ENCODE peak calls at places on chromosomes 1 and 21, in eight cellular contexts. B is ovary, Y is K562, I is fibroblast of lung, N is HCT116, F is PC-3, G is prostate gland, O is heart left ventricle. E is an unnamed sample.

GRCh38 chr1:243718893-243719292 is 131.2 kb downstream of the AKT3 start:
- DNase-seq in O (no peak), N (no peak), B (no peak), I (peak), G (no peak), Y (no peak), F (peak), E (peak)

GRCh38 chr1:53077599-53077965 is 15.6 kb downstream of the PODN start:
- DNase-seq in N (no peak), O (no peak), Y (no peak), G (no peak), F (no peak), I (no peak), B (no peak), E (no peak)

GRCh38 chr1:66147226-66147625 is 354.5 kb downstream of the PDE4B start:
- DNase-seq in B (no peak), N (no peak), O (no peak), Y (no peak), I (no peak), F (no peak), G (no peak), E (no peak)

GRCh38 chr1:20578721-20579380 is 10.0 kb upstream of the CDA start:
- DNase-seq in N (no peak), B (no peak), I (peak), Y (no peak), F (peak), O (no peak), G (no peak), E (no peak)

GRCh38 chr1:160453443-160453842 is 53.1 kb downstream of the VANGL2 start:
- DNase-seq in B (no peak), O (no peak), N (no peak), F (no peak), I (no peak), Y (no peak), G (no peak), E (no peak)

GRCh38 chr1:243354511-243355153 is 98.8 kb downstream of the SDCCAG8 start:
- DNase-seq in O (no peak), G (no peak), N (no peak), Y (no peak), F (no peak), B (no peak), I (peak), E (no peak)

GRCh38 chr1:164017239-164017638 is 541.7 kb upstream of the PBX1 start:
- DNase-seq in O (no peak), B (no peak), F (no peak), N (no peak), I (no peak), G (no peak), Y (no peak), E (no peak)

GRCh38 chr1:246117066-246117791 is 389.9 kb downstream of the SMYD3 start:
- DNase-seq in N (no peak), G (no peak), B (no peak), I (peak), O (peak), Y (peak), F (peak), E (peak)

GRCh38 chr1:22206551-22207125 is 63.7 kb upstream of the WNT4 start:
- DNase-seq in F (no peak), B (no peak), N (no peak), I (no peak), O (no peak), G (no peak), Y (no peak), E (no peak)

GRCh38 chr1:43936470-43937151 is 3.0 kb downstream of the ARTN start:
- DNase-seq in F (peak), B (no peak), I (peak), N (no peak), Y (no peak), O (no peak), G (no peak), E (no peak)

GRCh38 chr1:30657131-30658013 is 66.0 kb downstream of the MATN1 start:
- DNase-seq in O (no peak), F (peak), I (no peak), G (no peak), Y (no peak), B (no peak), N (peak), E (no peak)

GRCh38 chr1:66711420-66711819 is 40.8 kb upstream of the DYNLT5 start:
- DNase-seq in N (no peak), G (no peak), B (no peak), Y (no peak), I (peak), O (no peak), F (peak), E (no peak)

GRCh38 chr1:44103270-44104131 is 15.1 kb upstream of the KLF17 start:
- DNase-seq in N (peak), O (no peak), G (no peak), B (no peak), I (peak), F (no peak), Y (no peak), E (no peak)

GRCh38 chr1:92910081-92910480 is 51.2 kb downstream of the DIPK1A start:
- DNase-seq in B (no peak), I (peak), O (no peak), G (no peak), N (no peak), F (peak), Y (no peak), E (peak)

GRCh38 chr1:197666769-197667285 is 108.5 kb downstream of the DENND1B start:
- DNase-seq in I (no peak), O (no peak), N (no peak), B (no peak), F (no peak), Y (no peak), G (no peak), E (no peak)

GRCh38 chr1:202981939-202982338 is 14.9 kb upstream of the CYB5R1 start:
- DNase-seq in G (no peak), N (no peak), F (no peak), B (no peak), O (no peak), I (no peak), Y (no peak), E (no peak)

GRCh38 chr1:235051521-235051920 is 77.1 kb downstream of the TOMM20 start:
- DNase-seq in Y (no peak), B (no peak), O (no peak), N (no peak), I (no peak), F (no peak), G (no peak), E (no peak)

GRCh38 chr1:198102454-198102791 is 54.4 kb upstream of the NEK7 start:
- DNase-seq in F (no peak), B (no peak), G (no peak), Y (no peak), O (no peak), N (no peak), I (peak), E (no peak)

GRCh38 chr1:205438213-205439158 is 16.6 kb upstream of the LEMD1 start:
- DNase-seq in F (peak), B (peak), G (peak), Y (peak), O (peak), N (peak), I (peak), E (peak)

DNA sequence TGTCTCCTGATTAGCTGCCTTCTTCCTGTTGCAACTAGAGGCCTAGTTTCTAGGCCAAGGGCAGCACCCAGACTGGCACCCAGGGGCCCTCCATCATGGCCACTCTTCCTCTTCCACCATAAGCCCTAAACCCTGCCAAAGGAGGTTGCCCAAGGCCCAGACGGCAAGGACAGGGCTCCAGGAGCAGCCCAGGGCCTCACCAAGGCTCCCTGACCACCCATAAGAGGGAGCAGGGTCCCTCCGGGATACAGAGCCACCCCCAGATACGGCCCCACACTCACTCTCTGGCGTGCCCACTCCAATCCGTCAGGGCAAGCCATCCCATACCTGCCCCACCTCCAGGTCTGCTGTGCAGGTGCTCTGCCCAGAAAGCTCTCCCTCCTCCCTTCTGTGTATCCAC is 79.9 kb downstream of the ITPKB start:
- DNase-seq in G (no peak), N (no peak), Y (no peak), B (no peak), O (no peak), F (no peak), I (no peak), E (no peak)
- H3K27ac ChIP-seq in G (peak), N (no peak), Y (no peak), B (no peak), O (peak), F (no peak), I (no peak), E (peak)

DNA sequence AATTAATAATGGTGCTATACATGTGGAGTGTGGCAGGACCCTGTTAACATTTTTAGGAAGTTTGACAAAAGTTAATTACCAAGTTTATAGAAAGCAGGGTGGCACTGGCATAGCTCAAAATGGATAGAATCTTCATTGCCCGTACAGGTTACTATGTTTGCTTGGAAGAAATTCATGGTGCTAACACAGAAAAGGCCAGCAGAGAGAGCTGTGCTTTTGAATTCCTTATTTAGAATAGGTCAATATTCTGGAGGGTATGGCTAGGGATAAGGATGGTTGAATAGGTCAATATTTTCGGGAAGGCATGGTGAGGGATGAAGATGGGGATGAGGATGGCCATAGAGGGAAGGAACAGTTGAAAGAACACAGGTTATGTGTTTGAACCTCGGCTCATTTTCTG is 345.1 kb downstream of the LMO4 start:
- DNase-seq in Y (no peak), F (peak), I (no peak), O (no peak), B (no peak), N (no peak), G (no peak), E (no peak)
- TF ChIP-seq CTCF in Y (no peak), F (peak), I (no peak), O (no peak), B (no peak), N (no peak), G (no peak), E (no peak)

DNA sequence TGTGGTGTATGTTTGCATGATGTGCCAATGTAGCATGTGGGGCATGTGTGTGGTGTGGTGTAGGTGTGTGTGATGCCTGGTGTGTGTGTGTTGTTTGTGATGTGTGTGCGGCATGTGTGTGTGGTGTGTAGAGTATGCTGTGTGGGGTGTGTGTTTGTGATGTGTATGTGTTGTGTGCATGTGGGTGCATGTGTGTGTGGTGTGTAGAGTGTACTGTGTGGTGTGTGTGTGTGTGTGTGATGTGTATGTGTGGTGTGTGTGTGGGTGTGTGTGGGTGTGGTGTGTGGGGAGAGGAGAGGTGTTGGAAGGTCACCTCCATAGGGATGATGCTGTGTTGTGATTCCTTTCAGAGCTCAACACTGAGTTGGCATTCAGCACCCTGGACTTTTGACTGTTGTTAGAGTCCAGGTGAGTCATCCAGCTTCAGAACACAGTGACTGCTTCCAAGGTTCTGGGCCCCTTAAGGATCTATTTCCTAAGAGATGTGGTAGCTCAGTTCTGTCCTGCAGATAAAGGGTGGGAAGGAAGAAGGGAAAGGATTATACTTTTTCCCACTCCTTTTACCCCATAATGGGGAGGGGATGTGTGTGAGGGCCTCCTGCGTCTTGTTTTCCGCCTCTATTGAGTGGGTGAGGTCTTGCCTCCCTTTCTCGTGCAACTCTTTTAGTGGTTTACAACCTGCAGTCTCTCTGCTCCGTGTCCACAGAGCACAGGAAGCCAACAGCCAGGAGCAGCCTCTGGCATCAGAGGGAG is 47.6 kb downstream of the RHOU start:
- DNase-seq in I (peak), Y (no peak), B (no peak), N (no peak), F (peak), G (no peak), O (no peak), E (peak)
- H3K27ac ChIP-seq in I (no peak), Y (no peak), B (no peak), N (no peak), F (no peak), G (no peak), O (no peak), E (no peak)

GRCh38 chr1:71526824-71527223 is 446.0 kb upstream of the ZRANB2 start:
- DNase-seq in Y (no peak), I (no peak), N (no peak), B (no peak), G (no peak), O (no peak), F (peak), E (no peak)

GRCh38 chr1:71522721-71523120 is 441.9 kb upstream of the ZRANB2 start:
- DNase-seq in B (no peak), Y (no peak), G (no peak), N (no peak), I (peak), F (peak), O (no peak), E (no peak)

GRCh38 chr1:71521655-71522264 is 440.9 kb upstream of the ZRANB2 start:
- DNase-seq in I (peak), B (peak), F (peak), G (peak), O (peak), N (no peak), Y (no peak), E (peak)
- TF ChIP-seq CTCF in I (peak), B (no peak), F (peak), G (peak), O (peak), N (no peak), Y (no peak), E (peak)

GRCh38 chr21:18741954-18742353 is 338.4 kb upstream of the TMPRSS15 start:
- DNase-seq in G (no peak), I (no peak), B (no peak), O (no peak), F (no peak), Y (no peak), N (no peak), E (no peak)

GRCh38 chr21:18743523-18743922 is 339.9 kb upstream of the TMPRSS15 start:
- DNase-seq in B (no peak), F (no peak), O (no peak), N (no peak), I (no peak), G (no peak), Y (no peak), E (no peak)

GRCh38 chr21:18744840-18745239 is 341.3 kb upstream of the TMPRSS15 start:
- DNase-seq in N (no peak), O (no peak), G (no peak), B (no peak), I (no peak), Y (no peak), F (no peak), E (no peak)
- H3K27ac ChIP-seq in N (no peak), O (no peak), G (no peak), B (no peak), I (no peak), Y (no peak), F (no peak), E (no peak)